ENCODE peak calls at places on chromosomes 7 and 10, in seven cellular contexts. M is H1, C is GM12878, R is HepG2, I is GM12891, E is SK-N-SH, K is K562. Y is an unnamed sample.

GRCh38 chr10:44935201-44935960 is 24.2 kb upstream of the RASSF4 start:
- DNase-seq in I (no peak), C (no peak), R (peak; percentile 94), M (no peak), K (no peak), E (no peak), Y (no peak)

GRCh38 chr7:39633563-39634550 is 10.5 kb downstream of the RALA start:
- DNase-seq in K (no peak), E (no peak), C (no peak), I (no peak), M (no peak), R (no peak), Y (no peak)

GRCh38 chr7:41130021-41130420 is 572.9 kb downstream of the INHBA start:
- DNase-seq in K (no peak), E (no peak), R (no peak), I (no peak), M (no peak), C (no peak), Y (no peak)

GRCh38 chr7:149060161-149060560 is 30.4 kb downstream of the ZNF786 start:
- DNase-seq in I (no peak), K (no peak), E (no peak), M (no peak), R (no peak), C (no peak), Y (no peak)

GRCh38 chr7:44073664-44074348 is 8.4 kb upstream of the PGAM2 start:
- DNase-seq in I (peak; percentile 76), E (no peak), K (no peak), R (no peak), M (no peak), C (no peak), Y (peak; percentile 76)

GRCh38 chr7:151759591-151760042 is 117.3 kb downstream of the PRKAG2 start:
- DNase-seq in C (no peak), M (peak; percentile 49), K (peak; percentile 82), R (peak; percentile 56), E (peak; percentile 92), I (peak; percentile 68), Y (peak; percentile 64)

GRCh38 chr10:102491136-102491535 is 11.4 kb downstream of the ACTR1A start:
- DNase-seq in C (no peak), I (no peak), M (no peak), R (no peak), E (no peak), K (no peak), Y (no peak)

GRCh38 chr7:25035274-25035673 is 55.3 kb upstream of the OSBPL3 start:
- DNase-seq in R (no peak), K (no peak), I (no peak), M (no peak), E (no peak), C (no peak), Y (no peak)

GRCh38 chr10:71835671-71836593 is 15.1 kb downstream of the PSAP start:
- DNase-seq in C (peak; percentile 97), E (peak; percentile 85), M (no peak), I (peak; percentile 81), R (peak; percentile 42), K (no peak), Y (peak; percentile 86)

GRCh38 chr10:122911889-122912484 is 1.6 kb downstream of the FAM24A start:
- DNase-seq in M (peak; percentile 15), I (peak; percentile 42), R (peak; percentile 29), K (peak; percentile 59), E (no peak), C (no peak), Y (peak; percentile 6)

GRCh38 chr10:1380075-1380793 is 324.0 kb downstream of the WDR37 start:
- DNase-seq in E (peak; percentile 10), C (no peak), K (no peak), M (no peak), R (no peak), I (no peak), Y (no peak)

GRCh38 chr7:142478479-142479220 is 220.8 kb upstream of the PRSS58 start:
- DNase-seq in E (peak; percentile 52), R (peak; percentile 17), M (no peak), C (no peak), K (peak; percentile 46), I (no peak), Y (no peak)

GRCh38 chr7:132059141-132059540 is 502.7 kb upstream of the PODXL start:
- DNase-seq in K (no peak), M (no peak), I (no peak), R (no peak), E (no peak), C (peak; percentile 38), Y (no peak)

GRCh38 chr7:120160166-120160565 is 112.8 kb upstream of the KCND2 start:
- DNase-seq in C (no peak), I (no peak), E (no peak), R (no peak), M (no peak), K (no peak), Y (no peak)

GRCh38 chr10:124093076-124093773 is at the start of gene CHST15:
- DNase-seq in E (peak; percentile 73), C (no peak), I (peak; percentile 25), K (no peak), R (peak; percentile 86), M (peak; percentile 54), Y (no peak)

GRCh38 chr7:108455524-108455832 is 758 bp downstream of the NRCAM start:
- DNase-seq in R (no peak), K (no peak), I (no peak), C (no peak), M (no peak), E (no peak), Y (peak; percentile 24)

GRCh38 chr7:128829391-128830166 is 627 bp upstream of the FLNC start:
- DNase-seq in E (peak; percentile 73), R (no peak), K (peak; percentile 63), I (no peak), C (no peak), M (no peak), Y (no peak)

GRCh38 chr7:158685727-158686126 is 18.9 kb downstream of the NCAPG2 start:
- DNase-seq in C (no peak), R (no peak), M (no peak), K (no peak), I (no peak), E (no peak), Y (no peak)

GRCh38 chr10:117075064-117075463 is 63.0 kb downstream of the VAX1 start:
- DNase-seq in C (no peak), K (no peak), I (no peak), E (no peak), M (no peak), R (no peak), Y (no peak)

GRCh38 chr10:120850911-120851865 is at the start of gene WDR11:
- DNase-seq in C (peak; percentile 55), E (peak; percentile 89), R (peak; percentile 90), M (peak; percentile 77), K (peak; percentile 78), I (peak; percentile 49), Y (peak; percentile 44)

GRCh38 chr7:134153493-134154093 is 26.5 kb downstream of the LRGUK start:
- DNase-seq in E (no peak), I (no peak), K (no peak), C (no peak), M (no peak), R (no peak), Y (no peak)

DNA sequence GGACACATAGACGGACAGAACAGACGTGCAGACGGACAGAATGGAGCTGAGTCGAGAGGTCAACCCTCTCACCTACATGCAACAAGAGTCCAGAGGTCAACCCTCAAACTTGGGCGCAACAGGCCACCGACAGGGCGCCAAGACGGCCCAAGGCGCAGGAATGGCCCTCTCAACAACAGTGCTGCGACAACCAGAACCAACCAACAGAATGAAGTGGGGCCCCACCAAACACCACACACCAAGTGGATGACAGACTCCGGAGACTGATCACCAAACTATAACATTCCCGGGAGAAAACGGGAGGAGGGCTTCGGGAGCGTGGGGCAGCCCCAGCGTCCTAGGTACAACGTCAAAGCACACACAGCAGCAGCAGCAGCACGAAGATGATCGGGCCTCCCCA is 13.4 kb downstream of the INTS1 start:
- DNase-seq in I (no peak), R (no peak), M (no peak), E (no peak), C (no peak), K (no peak), Y (no peak)
- TF ChIP-seq POLR2AphosphoS5 in I (no peak), R (no peak), M (no peak), E (no peak), C (no peak), K (no peak), Y (no peak)

DNA sequence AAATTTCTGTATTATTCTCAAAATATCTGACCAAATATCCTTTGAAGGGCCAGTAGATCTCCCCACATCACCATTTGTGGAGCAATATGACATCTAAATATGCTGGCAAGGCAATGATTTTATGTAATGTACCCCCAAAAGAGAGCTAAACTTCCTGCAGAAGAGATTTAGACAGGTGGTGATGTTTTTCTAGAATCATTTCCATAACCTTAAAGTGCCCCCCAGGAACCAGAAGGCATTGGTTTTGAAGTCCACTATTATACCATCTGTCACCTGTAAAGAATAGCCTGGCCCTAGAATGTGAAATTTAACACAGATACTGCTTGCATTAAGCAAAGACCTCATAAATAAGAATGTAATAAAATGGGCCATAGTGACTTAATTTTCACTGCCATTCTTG is 77.9 kb upstream of the ABLIM1 start:
- DNase-seq in I (no peak), C (no peak), R (no peak), K (no peak), E (no peak), M (no peak), Y (no peak)
- TF ChIP-seq TAF1 in I (no peak), C (no peak), R (no peak), K (no peak), E (no peak), M (no peak), Y (no peak)

DNA sequence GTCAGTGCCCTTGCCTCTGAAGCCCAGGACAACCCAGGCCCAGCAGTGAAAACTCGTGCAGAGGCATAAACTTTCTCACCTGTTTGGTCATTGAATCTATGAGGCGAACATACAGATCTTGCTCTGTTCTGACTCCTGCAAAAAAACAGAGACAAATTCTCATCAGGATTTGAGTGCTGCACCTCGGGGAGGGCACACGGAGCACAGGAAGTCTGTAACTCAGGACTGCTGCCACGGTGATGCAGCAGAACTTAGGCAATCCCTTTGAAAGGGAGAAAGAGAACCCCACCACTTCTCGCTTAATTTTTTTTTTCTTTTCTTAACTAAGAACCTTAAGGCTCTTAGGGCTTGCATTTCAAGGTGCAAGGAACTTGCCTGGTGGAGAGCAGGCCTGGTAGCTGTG is 2.0 kb downstream of the EBF3 start:
- DNase-seq in E (no peak), K (no peak), M (no peak), C (no peak), I (no peak), R (no peak), Y (no peak)
- TF ChIP-seq POLR2AphosphoS5 in E (no peak), K (no peak), M (no peak), C (no peak), I (no peak), R (no peak), Y (no peak)

GRCh38 chr7:155357573-155358041 is 59.9 kb downstream of the INSIG1 start:
- DNase-seq in I (no peak), R (no peak), M (no peak), C (no peak), E (no peak), K (no peak), Y (no peak)

GRCh38 chr7:155354371-155355048 is 56.8 kb downstream of the INSIG1 start:
- DNase-seq in K (no peak), C (no peak), I (no peak), E (no peak), M (no peak), R (no peak), Y (no peak)

GRCh38 chr7:155356323-155357105 is 58.8 kb downstream of the INSIG1 start:
- DNase-seq in R (peak; percentile 7), E (peak; percentile 67), M (no peak), C (no peak), I (no peak), K (peak; percentile 52), Y (no peak)

GRCh38 chr7:155355176-155355575 is 57.5 kb downstream of the INSIG1 start:
- DNase-seq in I (no peak), K (no peak), E (no peak), C (no peak), M (no peak), R (no peak), Y (no peak)

GRCh38 chr7:155355745-155356144 is 58.1 kb downstream of the INSIG1 start:
- DNase-seq in K (no peak), I (no peak), M (no peak), R (no peak), C (no peak), E (no peak), Y (no peak)
- TF ChIP-seq TAF1 in K (no peak), I (no peak), M (no peak), R (no peak), C (no peak), E (no peak), Y (no peak)